ENCODE peak calls at places on chromosomes 5 and 9, in eight cellular contexts. V is ovary; M is HCT116; F is uterus; T is CD8-positive, alpha-beta T cell; O is neural progenitor cell; I is WERI-Rb-1; H is kidney. Y is an unnamed sample.

GRCh38 chr9:22238809-22239684 is 207.6 kb upstream of the DMRTA1 start:
- DNase-seq in V (no peak), M (peak), F (no peak), T (no peak), O (peak), I (no peak), H (no peak), Y (no peak)

GRCh38 chr9:7180247-7180646 is 422.5 kb downstream of the KDM4C start:
- DNase-seq in V (no peak), M (no peak), F (no peak), T (no peak), O (peak), I (no peak), H (no peak), Y (no peak)

GRCh38 chr5:42495908-42496307 is 72.7 kb downstream of the GHR start:
- DNase-seq in V (no peak), M (no peak), F (no peak), T (no peak), O (no peak), I (no peak), H (no peak), Y (no peak)

GRCh38 chr5:168746893-168747640 is 167.9 kb upstream of the PANK3 start:
- DNase-seq in V (no peak), M (no peak), F (no peak), T (no peak), O (no peak), I (no peak), H (no peak), Y (no peak)

GRCh38 chr5:133526368-133526767 is 86.0 kb downstream of the FSTL4 start:
- DNase-seq in V (no peak), M (no peak), F (no peak), T (no peak), O (no peak), I (no peak), H (no peak), Y (no peak)

GRCh38 chr5:60332244-60333018 is 367.5 kb downstream of the DEPDC1B start:
- DNase-seq in V (no peak), M (no peak), F (no peak), T (no peak), O (no peak), I (no peak), H (no peak), Y (no peak)

GRCh38 chr9:124574944-124575343 is 67.7 kb upstream of the NR5A1 start:
- DNase-seq in V (no peak), M (peak), F (no peak), T (no peak), O (no peak), I (peak), H (no peak), Y (no peak)

GRCh38 chr9:108125541-108125940 is 636.0 kb upstream of the KLF4 start:
- DNase-seq in V (no peak), M (no peak), F (no peak), T (no peak), O (peak), I (peak), H (no peak), Y (no peak)

GRCh38 chr5:130874861-130875419 is 290.1 kb downstream of the HINT1 start:
- DNase-seq in V (no peak), M (no peak), F (no peak), T (no peak), O (no peak), I (no peak), H (no peak), Y (no peak)

GRCh38 chr5:35089688-35090314 is 42.1 kb upstream of the AGXT2 start:
- DNase-seq in V (peak), M (peak), F (peak), T (peak), O (peak), I (peak), H (no peak), Y (peak)

GRCh38 chr5:154949758-154950157 is 8.9 kb downstream of the MRPL22 start:
- DNase-seq in V (no peak), M (no peak), F (no peak), T (no peak), O (no peak), I (no peak), H (no peak), Y (no peak)

GRCh38 chr5:95728494-95729114 is 2.5 kb upstream of the RHOBTB3 start:
- DNase-seq in V (no peak), M (no peak), F (no peak), T (no peak), O (no peak), I (no peak), H (no peak), Y (no peak)

GRCh38 chr9:126860757-126861466 is 473 bp downstream of the ZBTB34 start:
- DNase-seq in V (no peak), M (no peak), F (no peak), T (no peak), O (no peak), I (peak), H (peak), Y (no peak)

GRCh38 chr5:89372176-89372575 is 489.2 kb upstream of the MEF2C start:
- DNase-seq in V (no peak), M (no peak), F (no peak), T (no peak), O (no peak), I (no peak), H (no peak), Y (no peak)

GRCh38 chr5:145791866-145792265 is 43.3 kb downstream of the PRELID2 start:
- DNase-seq in V (no peak), M (no peak), F (no peak), T (no peak), O (no peak), I (no peak), H (no peak), Y (no peak)

GRCh38 chr5:84688566-84688965 is 303.9 kb upstream of the EDIL3 start:
- DNase-seq in V (no peak), M (no peak), F (no peak), T (no peak), O (no peak), I (no peak), H (no peak), Y (no peak)

GRCh38 chr5:82384025-82384750 is 106.0 kb upstream of the RPS23 start:
- DNase-seq in V (no peak), M (no peak), F (no peak), T (no peak), O (no peak), I (no peak), H (no peak), Y (no peak)

GRCh38 chr5:27472000-27472763 is 433.8 kb upstream of the CDH9 start:
- DNase-seq in V (no peak), M (no peak), F (no peak), T (no peak), O (peak), I (peak), H (no peak), Y (no peak)

GRCh38 chr5:37217976-37218375 is 31.2 kb downstream of the CPLANE1 start:
- DNase-seq in V (no peak), M (no peak), F (no peak), T (no peak), O (no peak), I (no peak), H (no peak), Y (no peak)

GRCh38 chr5:168976311-168976893 is 324.5 kb downstream of the SLIT3 start:
- DNase-seq in V (no peak), M (no peak), F (no peak), T (no peak), O (no peak), I (no peak), H (no peak), Y (no peak)

GRCh38 chr9:123823194-123823947 is 106.6 kb downstream of the DENND1A start:
- DNase-seq in V (no peak), M (no peak), F (no peak), T (no peak), O (no peak), I (no peak), H (no peak), Y (no peak)

GRCh38 chr5:95352686-95353085 is 38.5 kb upstream of the FAM81B start:
- DNase-seq in V (no peak), M (no peak), F (no peak), T (no peak), O (no peak), I (no peak), H (no peak), Y (no peak)

GRCh38 chr9:133054966-133055365 is 6.8 kb upstream of the CEL start:
- DNase-seq in V (no peak), M (no peak), F (no peak), T (no peak), O (no peak), I (no peak), H (peak), Y (peak)

GRCh38 chr5:32170303-32171170 is 3.6 kb downstream of the GOLPH3 start:
- DNase-seq in V (no peak), M (no peak), F (no peak), T (no peak), O (no peak), I (no peak), H (no peak), Y (no peak)

GRCh38 chr5:3025392-3025791 is 273.9 kb upstream of the IRX2 start:
- DNase-seq in V (no peak), M (no peak), F (no peak), T (peak), O (no peak), I (no peak), H (no peak), Y (no peak)

GRCh38 chr9:129133067-129133466 is 21.9 kb downstream of the PTPA start:
- DNase-seq in V (no peak), M (no peak), F (no peak), T (no peak), O (no peak), I (no peak), H (peak), Y (no peak)

GRCh38 chr9:74742792-74743389 is 144.8 kb downstream of the TRPM6 start:
- DNase-seq in V (no peak), M (peak), F (no peak), T (no peak), O (peak), I (peak), H (no peak), Y (peak)

GRCh38 chr5:64887910-64888309 is 119.2 kb downstream of the CWC27 start:
- DNase-seq in V (no peak), M (no peak), F (no peak), T (no peak), O (no peak), I (no peak), H (no peak), Y (no peak)

GRCh38 chr9:23769307-23769935 is 56.6 kb downstream of the ELAVL2 start:
- DNase-seq in V (no peak), M (no peak), F (no peak), T (no peak), O (peak), I (no peak), H (no peak), Y (no peak)

GRCh38 chr9:131732061-131732526 is 7.8 kb downstream of the RAPGEF1 start:
- DNase-seq in V (no peak), M (no peak), F (no peak), T (no peak), O (no peak), I (no peak), H (peak), Y (no peak)

GRCh38 chr9:93119953-93120845 is 13.9 kb downstream of the NINJ1 start:
- DNase-seq in V (peak), M (peak), F (peak), T (no peak), O (no peak), I (no peak), H (peak), Y (no peak)

GRCh38 chr9:95762322-95762721 is 113.2 kb upstream of the ERCC6L2 start:
- DNase-seq in V (no peak), M (no peak), F (no peak), T (no peak), O (no peak), I (no peak), H (no peak), Y (no peak)

GRCh38 chr9:982660-983240 is 6.3 kb downstream of the DMRT3 start:
- DNase-seq in V (no peak), M (no peak), F (no peak), T (no peak), O (no peak), I (no peak), H (no peak), Y (no peak)
- H3K27ac ChIP-seq in V (no peak), M (no peak), F (no peak), T (no peak), O (no peak), I (no peak), H (no peak), Y (no peak)

DNA sequence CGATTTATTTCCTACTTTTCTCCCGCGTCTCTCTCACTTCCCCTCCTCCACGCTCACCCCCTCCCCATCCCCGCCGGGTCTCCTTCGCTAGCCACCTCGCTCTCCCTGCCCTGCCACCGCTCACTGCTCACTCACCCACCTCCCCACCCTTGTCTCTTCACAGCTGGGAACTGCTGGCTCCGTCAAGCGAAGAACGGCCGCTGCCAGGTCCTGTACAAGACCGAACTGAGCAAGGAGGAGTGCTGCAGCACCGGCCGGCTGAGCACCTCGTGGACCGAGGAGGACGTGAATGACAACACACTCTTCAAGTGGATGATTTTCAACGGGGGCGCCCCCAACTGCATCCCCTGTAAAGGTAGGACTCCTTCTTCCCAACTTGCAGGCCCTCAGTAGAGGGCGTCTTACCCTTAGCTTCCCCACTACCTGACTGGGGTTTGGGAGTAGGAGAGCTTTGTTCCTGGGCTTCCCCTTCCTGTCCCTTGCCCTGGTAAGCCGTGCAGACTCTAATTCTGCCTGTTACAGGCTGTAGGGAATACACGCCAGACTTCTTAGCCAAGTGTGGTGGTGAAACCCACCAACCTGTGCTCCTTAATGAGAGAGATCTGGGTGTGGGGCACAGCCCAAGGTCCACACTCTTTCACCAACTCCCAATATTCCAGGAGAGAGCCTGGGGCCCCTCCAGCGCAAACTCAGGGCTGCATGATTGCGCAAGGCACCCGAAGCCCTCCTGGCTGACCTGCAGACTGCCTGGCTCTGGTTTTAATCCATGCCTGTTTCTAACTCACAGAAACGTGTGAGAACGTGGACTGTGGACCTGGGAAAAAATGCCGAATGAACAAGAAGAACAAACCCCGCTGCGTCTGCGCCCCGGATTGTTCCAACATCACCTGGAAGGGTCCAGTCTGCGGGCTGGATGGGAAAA is 2.5 kb downstream of the FST start:
- DNase-seq in V (peak), M (no peak), F (peak), T (peak), O (peak), I (no peak), H (peak), Y (no peak)
- TF ChIP-seq CTCF in V (no peak), M (no peak), F (no peak), T (no peak), O (peak), I (peak), H (peak), Y (no peak)

DNA sequence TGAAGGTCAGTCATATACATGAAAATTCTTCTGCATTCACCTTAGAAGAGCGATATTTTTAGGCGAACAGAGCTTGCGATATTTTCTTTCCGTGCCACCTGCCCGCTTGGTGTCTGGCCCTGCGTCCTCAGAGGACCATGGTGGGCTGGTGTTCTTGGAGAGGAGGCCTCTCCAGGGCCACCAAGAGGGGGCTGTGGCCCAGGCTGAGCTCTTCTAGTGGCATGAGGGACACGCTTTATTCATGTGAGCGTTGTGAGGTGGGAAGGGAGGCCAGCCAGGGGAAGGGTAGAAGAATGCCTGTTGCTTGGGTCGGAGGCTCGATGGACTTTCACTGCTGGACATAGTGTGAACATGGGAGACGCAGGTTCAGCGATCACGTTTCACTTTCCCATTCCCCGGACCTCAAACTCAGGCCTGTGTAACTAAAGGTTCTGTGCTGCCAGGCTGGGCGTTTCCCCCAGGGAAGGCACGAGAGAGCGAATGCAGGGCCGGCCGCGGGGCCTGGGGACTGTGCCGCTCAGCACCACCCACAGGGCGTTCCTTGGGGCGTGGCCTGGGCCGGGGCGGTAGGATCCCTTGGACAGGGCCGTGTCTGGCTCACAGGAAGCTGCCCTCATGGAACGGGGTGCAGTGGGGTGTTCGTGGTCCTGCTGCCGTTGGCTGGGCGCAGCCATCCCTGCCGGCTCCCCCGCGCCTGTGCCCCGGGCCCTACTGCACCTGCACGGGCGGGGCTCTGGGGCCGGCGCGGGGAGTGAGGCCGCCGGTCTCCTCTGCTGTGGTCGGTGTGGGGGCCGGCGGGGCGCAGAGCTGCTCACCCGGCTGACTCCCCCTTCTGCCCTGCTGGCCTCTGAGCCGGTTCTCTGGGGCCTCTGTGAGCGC is 40.7 kb upstream of the CLPTM1L start:
- DNase-seq in V (peak), M (no peak), F (peak), T (peak), O (peak), I (peak), H (peak), Y (peak)
- H3K27ac ChIP-seq in V (peak), M (peak), F (no peak), T (peak), O (no peak), I (peak), H (peak), Y (peak)

GRCh38 chr9:134168731-134169130 is 4.4 kb upstream of the RNU6ATAC start:
- DNase-seq in V (no peak), M (no peak), F (no peak), T (no peak), O (no peak), I (peak), H (no peak), Y (no peak)
- TF ChIP-seq CTCF in V (no peak), M (peak), F (no peak), T (no peak), O (peak), I (peak), H (no peak), Y (no peak)

Y was measured in dorsolateral prefrontal cortex.